ENCODE peak calls at places on chromosome 2, in six cellular contexts. A, P, O, I, C and L are unnamed samples.

GRCh38 chr2:219645631-219646527 is 18.4 kb downstream of the SLC4A3 start:
- DNase-seq in P (peak), I (no peak), A (no peak), O (peak), C (peak), L (peak)

GRCh38 chr2:144554811-144555210 is 34.9 kb upstream of the ZEB2 start:
- DNase-seq in I (no peak), C (no peak), O (no peak), A (no peak), P (no peak), L (no peak)

GRCh38 chr2:1964659-1965058 is 220.3 kb upstream of the PXDN start:
- DNase-seq in I (no peak), P (no peak), O (no peak), A (no peak), C (no peak), L (no peak)

GRCh38 chr2:237877576-237878307 is 18.3 kb downstream of the RAMP1 start:
- DNase-seq in I (no peak), A (no peak), C (no peak), O (no peak), P (no peak), L (no peak)

GRCh38 chr2:152740743-152741328 is 22.4 kb downstream of the ARL6IP6 start:
- DNase-seq in O (no peak), A (no peak), P (peak), C (no peak), I (no peak), L (peak)

GRCh38 chr2:29844713-29845320 is 76.6 kb downstream of the ALK start:
- DNase-seq in A (no peak), C (no peak), P (no peak), I (no peak), O (no peak), L (no peak)

GRCh38 chr2:183172220-183172887 is 48.1 kb downstream of the NUP35 start:
- DNase-seq in I (no peak), C (peak), A (no peak), P (no peak), O (peak), L (no peak)

GRCh38 chr2:64646007-64646880 is 7.5 kb downstream of the SERTAD2 start:
- DNase-seq in A (peak), O (peak), C (peak), P (peak), I (peak), L (peak)

GRCh38 chr2:156852210-156852609 is 405.3 kb upstream of the GALNT5 start:
- DNase-seq in O (no peak), C (no peak), A (no peak), I (no peak), P (no peak), L (no peak)

GRCh38 chr2:111663471-111663951 is 220.5 kb downstream of the ANAPC1 start:
- DNase-seq in I (no peak), P (peak), A (no peak), C (peak), O (no peak), L (peak)

GRCh38 chr2:42770288-42771131 is 6.6 kb upstream of the OXER1 start:
- DNase-seq in C (peak), O (peak), I (peak), P (peak), A (peak), L (peak)

GRCh38 chr2:120360307-120360855 is 14.4 kb downstream of the INHBB start:
- DNase-seq in O (no peak), I (no peak), C (no peak), P (peak), A (no peak), L (no peak)

GRCh38 chr2:86785456-86785855 is 5.3 kb downstream of the CD8A start:
- DNase-seq in I (no peak), C (no peak), O (no peak), A (no peak), P (no peak), L (no peak)

GRCh38 chr2:225841314-225841713 is 441.8 kb downstream of the NYAP2 start:
- DNase-seq in O (no peak), A (no peak), I (no peak), P (no peak), C (no peak), L (peak)

GRCh38 chr2:46416739-46417403 is 62.5 kb upstream of the TMEM247 start:
- DNase-seq in C (no peak), P (peak), A (peak), I (no peak), O (no peak), L (peak)

GRCh38 chr2:85326406-85326945 is 1.3 kb downstream of the TGOLN2 start:
- DNase-seq in C (no peak), A (no peak), P (peak), I (no peak), O (no peak), L (peak)

DNA sequence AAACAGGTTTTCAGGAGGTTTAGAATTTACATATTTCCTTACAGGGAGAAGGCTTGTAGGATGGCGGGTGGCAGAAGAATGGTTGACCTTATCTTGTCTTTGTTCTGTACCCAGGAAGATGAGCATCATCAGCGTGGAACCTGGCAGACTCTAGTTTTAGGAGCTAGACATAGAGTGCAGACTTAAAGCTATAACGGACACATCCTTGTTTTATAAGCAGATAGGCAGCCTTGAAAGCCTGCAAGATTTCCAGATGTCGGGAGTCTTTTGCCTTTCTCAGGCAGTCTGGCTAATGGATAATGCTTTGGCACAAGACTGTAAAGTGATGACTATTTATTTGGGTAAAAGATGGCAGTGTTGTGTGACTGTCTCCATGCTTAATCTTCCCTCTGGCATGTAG is 11.7 kb downstream of the AQP12B start:
- DNase-seq in A (no peak), I (no peak), P (no peak), O (no peak), C (no peak), L (no peak)
- H4K91ac ChIP-seq in A (no peak), I (no peak), P (no peak), O (no peak), C (no peak), L (no peak)

DNA sequence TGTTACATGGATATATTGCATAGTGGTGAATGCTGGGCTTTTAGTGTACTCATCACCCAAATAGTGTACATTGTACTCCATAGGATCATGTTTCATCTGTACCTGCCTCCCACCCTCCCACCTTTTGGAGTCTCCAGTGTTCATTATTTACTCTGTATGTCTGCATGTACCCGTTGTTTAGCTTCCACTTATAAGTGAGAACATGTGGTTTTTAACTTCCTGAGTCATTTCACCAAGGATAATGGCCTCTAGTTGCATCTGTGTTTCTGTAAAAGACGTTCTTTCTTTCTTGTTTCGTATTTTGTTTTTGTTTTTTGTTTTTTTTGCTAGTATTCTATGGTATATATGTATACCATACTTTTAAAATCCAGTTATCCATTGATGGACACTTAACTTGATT is 107.5 kb downstream of the MSTN start:
- DNase-seq in P (no peak), I (no peak), C (no peak), O (no peak), A (no peak), L (no peak)
- H4K91ac ChIP-seq in P (no peak), I (no peak), C (no peak), O (no peak), A (no peak), L (no peak)

GRCh38 chr2:175037941-175038340 is 32.8 kb upstream of the CHN1 start:
- DNase-seq in I (no peak), A (no peak), C (no peak), O (no peak), P (no peak), L (no peak)
- H4K91ac ChIP-seq in I (no peak), A (no peak), C (no peak), O (no peak), P (no peak), L (no peak)

GRCh38 chr2:44912660-44913059 is 28.8 kb upstream of the SIX3 start:
- DNase-seq in O (no peak), P (peak), A (no peak), C (no peak), I (no peak), L (no peak)

GRCh38 chr2:44916291-44916690 is 25.2 kb upstream of the SIX3 start:
- DNase-seq in C (no peak), I (no peak), O (no peak), P (no peak), A (no peak), L (no peak)

GRCh38 chr2:44920751-44921150 is 20.8 kb upstream of the SIX3 start:
- DNase-seq in I (no peak), P (no peak), O (no peak), A (no peak), C (no peak), L (no peak)

GRCh38 chr2:44922776-44923175 is 18.7 kb upstream of the SIX3 start:
- DNase-seq in A (no peak), I (no peak), P (no peak), O (no peak), C (no peak), L (no peak)

GRCh38 chr2:44918095-44918775 is 23.3 kb upstream of the SIX3 start:
- DNase-seq in I (no peak), O (no peak), C (no peak), P (no peak), A (no peak), L (no peak)
- H4K91ac ChIP-seq in I (no peak), O (no peak), C (no peak), P (no peak), A (no peak), L (no peak)

DNA sequence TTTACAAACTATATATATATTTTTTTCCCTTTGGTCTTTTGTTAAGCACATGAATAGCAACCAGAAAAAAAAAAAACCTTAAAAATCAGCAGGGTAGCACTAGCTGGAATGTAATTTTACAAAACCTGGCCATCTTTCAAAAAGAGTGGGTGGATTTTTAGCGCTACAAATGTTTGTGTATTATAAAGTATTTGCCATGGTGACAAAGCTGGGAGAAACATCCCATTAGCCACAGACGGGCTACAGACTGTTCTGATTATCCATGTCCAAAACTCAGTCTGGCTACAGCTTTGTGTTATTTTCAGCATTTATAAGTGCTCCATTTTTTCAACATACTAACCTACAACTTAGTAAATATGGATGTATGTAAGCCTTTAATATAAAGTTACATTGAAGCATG is 249.5 kb upstream of the TANK start:
- DNase-seq in A (no peak), O (no peak), P (peak), I (no peak), C (no peak), L (peak)
- H4K91ac ChIP-seq in A (no peak), O (no peak), P (no peak), I (no peak), C (no peak), L (no peak)

GRCh38 chr2:139574371-139574770 is 794.2 kb upstream of the NXPH2 start:
- DNase-seq in C (no peak), A (no peak), O (no peak), I (no peak), P (no peak), L (no peak)
- H4K91ac ChIP-seq in C (no peak), A (no peak), O (no peak), I (no peak), P (no peak), L (no peak)

GRCh38 chr2:200104015-200104414 is 148.6 kb downstream of the MAIP1 start:
- DNase-seq in O (no peak), C (no peak), I (no peak), A (peak), P (peak), L (peak)
- H4K91ac ChIP-seq in O (no peak), C (no peak), I (no peak), A (no peak), P (no peak), L (no peak)

DNA sequence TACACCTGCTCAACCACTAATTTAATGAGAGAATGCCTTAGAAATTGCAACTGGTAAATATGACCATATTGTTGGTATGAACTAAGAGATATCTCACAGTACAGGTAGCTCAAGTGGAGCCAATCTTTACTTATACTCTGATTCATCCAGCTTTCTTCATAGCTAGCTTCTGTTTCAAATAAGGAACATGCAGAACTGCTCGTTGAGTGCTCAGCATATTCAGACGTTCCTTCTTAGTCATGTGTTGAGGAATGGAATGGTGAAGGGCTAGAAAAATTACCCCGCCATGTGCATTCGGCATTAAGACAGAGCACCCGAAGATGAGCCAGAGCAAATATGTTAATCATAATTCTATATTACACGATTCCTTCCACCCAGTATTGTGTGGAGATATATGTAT is 144.0 kb upstream of the VRK2 start:
- DNase-seq in P (no peak), A (peak), O (no peak), C (no peak), I (no peak), L (no peak)
- H4K91ac ChIP-seq in P (no peak), A (no peak), O (no peak), C (no peak), I (no peak), L (no peak)

GRCh38 chr2:129301431-129301913 is 678.0 kb upstream of the RAB6C start:
- DNase-seq in C (no peak), A (no peak), I (no peak), P (no peak), O (no peak), L (no peak)
- H4K91ac ChIP-seq in C (no peak), A (no peak), I (no peak), P (no peak), O (no peak), L (no peak)

GRCh38 chr2:191312662-191313061 is 67.5 kb downstream of the MYO1B start:
- DNase-seq in C (no peak), A (no peak), O (no peak), I (no peak), P (no peak), L (no peak)

GRCh38 chr2:191308026-191308425 is 62.8 kb downstream of the MYO1B start:
- DNase-seq in C (no peak), A (no peak), O (no peak), I (no peak), P (no peak), L (no peak)

GRCh38 chr2:191311627-191312026 is 66.4 kb downstream of the MYO1B start:
- DNase-seq in P (peak), A (peak), O (no peak), I (no peak), C (no peak), L (peak)

GRCh38 chr2:191312163-191312562 is 67.0 kb downstream of the MYO1B start:
- DNase-seq in O (no peak), C (no peak), I (no peak), P (no peak), A (no peak), L (no peak)

GRCh38 chr2:191311156-191311555 is 66.0 kb downstream of the MYO1B start:
- DNase-seq in P (no peak), A (no peak), O (no peak), I (no peak), C (no peak), L (no peak)
- H4K91ac ChIP-seq in P (no peak), A (no peak), O (no peak), I (no peak), C (no peak), L (no peak)